ENCODE peak calls at places on chromosomes 2 and 18, in five cellular contexts. One of them, this sample, is unnamed.

GRCh38 chr2:170141865-170142264 is 36.1 kb upstream of the MYO3B start:
- DNase-seq in effector memory CD8-positive, alpha-beta T cell: no peak
- DNase-seq in stimulated activated CD8-positive, alpha-beta memory T cell treated with anti-CD3 and anti-CD28 coated beads, Interleukin-15, amount 100 ng/mL, for 24 hours: no peak
- DNase-seq in heart right ventricle: no peak
- DNase-seq in sigmoid colon: no peak
- DNase-seq in this sample: no peak

GRCh38 chr18:78973357-78974083 is 6.1 kb upstream of the SALL3 start:
- DNase-seq in effector memory CD8-positive, alpha-beta T cell: no peak
- DNase-seq in stimulated activated CD8-positive, alpha-beta memory T cell treated with anti-CD3 and anti-CD28 coated beads, Interleukin-15, amount 100 ng/mL, for 24 hours: no peak
- DNase-seq in heart right ventricle: no peak
- DNase-seq in sigmoid colon: no peak
- DNase-seq in this sample: no peak

GRCh38 chr2:73004466-73004865 is 67.0 kb downstream of the SFXN5 start:
- DNase-seq in effector memory CD8-positive, alpha-beta T cell: no peak
- DNase-seq in stimulated activated CD8-positive, alpha-beta memory T cell treated with anti-CD3 and anti-CD28 coated beads, Interleukin-15, amount 100 ng/mL, for 24 hours: no peak
- DNase-seq in heart right ventricle: no peak
- DNase-seq in sigmoid colon: no peak
- DNase-seq in this sample: no peak

GRCh38 chr2:109523536-109524361 is 90.0 kb downstream of the SEPTIN10 start:
- DNase-seq in effector memory CD8-positive, alpha-beta T cell: no peak
- DNase-seq in stimulated activated CD8-positive, alpha-beta memory T cell treated with anti-CD3 and anti-CD28 coated beads, Interleukin-15, amount 100 ng/mL, for 24 hours: no peak
- DNase-seq in heart right ventricle: no peak
- DNase-seq in sigmoid colon: peak; percentile 58
- DNase-seq in this sample: no peak

GRCh38 chr2:23425338-23425871 is 40.4 kb downstream of the KLHL29 start:
- DNase-seq in effector memory CD8-positive, alpha-beta T cell: no peak
- DNase-seq in stimulated activated CD8-positive, alpha-beta memory T cell treated with anti-CD3 and anti-CD28 coated beads, Interleukin-15, amount 100 ng/mL, for 24 hours: no peak
- DNase-seq in heart right ventricle: no peak
- DNase-seq in sigmoid colon: peak; percentile 58
- DNase-seq in this sample: no peak

GRCh38 chr2:55986001-55986400 is 62.4 kb upstream of the EFEMP1 start:
- DNase-seq in effector memory CD8-positive, alpha-beta T cell: no peak
- DNase-seq in stimulated activated CD8-positive, alpha-beta memory T cell treated with anti-CD3 and anti-CD28 coated beads, Interleukin-15, amount 100 ng/mL, for 24 hours: no peak
- DNase-seq in heart right ventricle: no peak
- DNase-seq in sigmoid colon: no peak
- DNase-seq in this sample: no peak

GRCh38 chr2:172102159-172102857 is 392 bp downstream of the DLX2 start:
- DNase-seq in effector memory CD8-positive, alpha-beta T cell: no peak
- DNase-seq in stimulated activated CD8-positive, alpha-beta memory T cell treated with anti-CD3 and anti-CD28 coated beads, Interleukin-15, amount 100 ng/mL, for 24 hours: no peak
- DNase-seq in heart right ventricle: no peak
- DNase-seq in sigmoid colon: peak; percentile 69
- DNase-seq in this sample: no peak

GRCh38 chr2:138707424-138708074 is 72.6 kb downstream of the NXPH2 start:
- DNase-seq in effector memory CD8-positive, alpha-beta T cell: no peak
- DNase-seq in stimulated activated CD8-positive, alpha-beta memory T cell treated with anti-CD3 and anti-CD28 coated beads, Interleukin-15, amount 100 ng/mL, for 24 hours: no peak
- DNase-seq in heart right ventricle: no peak
- DNase-seq in sigmoid colon: no peak
- DNase-seq in this sample: no peak

GRCh38 chr2:236017446-236017845 is 150.7 kb downstream of the GBX2 start:
- DNase-seq in effector memory CD8-positive, alpha-beta T cell: no peak
- DNase-seq in stimulated activated CD8-positive, alpha-beta memory T cell treated with anti-CD3 and anti-CD28 coated beads, Interleukin-15, amount 100 ng/mL, for 24 hours: no peak
- DNase-seq in heart right ventricle: no peak
- DNase-seq in sigmoid colon: no peak
- DNase-seq in this sample: no peak

This sample was measured in activated naive CD4-positive, alpha-beta T cell.